ENCODE peak calls at places on chromosomes 3 and 15, in six cellular contexts. V, B, X, M, K and S are unnamed samples.
A peak's percentile ranks its signal among the peaks of the same experiment; 100 is the strongest.

GRCh38 chr3:42936157-42936981 is 30.4 kb downstream of the ZNF662 start:
- DNase-seq in V (no peak), B (no peak), X (peak; percentile 78), M (no peak), K (peak; percentile 32), S (no peak)

GRCh38 chr3:171162986-171163723 is 136.6 kb upstream of the SLC2A2 start:
- DNase-seq in V (no peak), B (no peak), X (no peak), M (peak; percentile 49), K (no peak), S (no peak)

GRCh38 chr15:40782609-40783227 is 12.9 kb downstream of the C15orf62 start:
- DNase-seq in V (no peak), B (peak; percentile 47), X (peak; percentile 88), M (peak; percentile 78), K (peak; percentile 11), S (peak; percentile 81)

GRCh38 chr3:123750659-123751420 is 133.3 kb downstream of the MYLK start:
- DNase-seq in V (peak; percentile 83), B (no peak), X (no peak), M (no peak), K (no peak), S (no peak)

GRCh38 chr3:136659253-136659652 is 92.9 kb downstream of the STAG1 start:
- DNase-seq in V (peak; percentile 54), B (no peak), X (no peak), M (peak; percentile 23), K (peak; percentile 24), S (no peak)

GRCh38 chr3:30551927-30552326 is 54.5 kb upstream of the TGFBR2 start:
- DNase-seq in V (no peak), B (no peak), X (no peak), M (no peak), K (no peak), S (no peak)

GRCh38 chr3:153835540-153835939 is 285.6 kb upstream of the ARHGEF26 start:
- DNase-seq in V (no peak), B (no peak), X (no peak), M (no peak), K (no peak), S (no peak)

GRCh38 chr3:129507181-129507831 is 21.1 kb upstream of the RHO start:
- DNase-seq in V (no peak), B (no peak), X (peak; percentile 73), M (no peak), K (no peak), S (no peak)

GRCh38 chr15:31372635-31373091 is 46.0 kb downstream of the KLF13 start:
- DNase-seq in V (peak; percentile 86), B (no peak), X (no peak), M (no peak), K (no peak), S (no peak)

GRCh38 chr15:80643296-80643965 is 51.7 kb upstream of the ABHD17C start:
- DNase-seq in V (peak; percentile 63), B (no peak), X (no peak), M (no peak), K (no peak), S (no peak)

GRCh38 chr3:74489393-74489792 is 125.1 kb downstream of the CNTN3 start:
- DNase-seq in V (peak; percentile 11), B (no peak), X (no peak), M (no peak), K (no peak), S (no peak)

GRCh38 chr3:148178508-148178907 is 519.2 kb upstream of the AGTR1 start:
- DNase-seq in V (no peak), B (no peak), X (peak; percentile 94), M (no peak), K (no peak), S (no peak)

GRCh38 chr15:101394654-101395053 is 94.9 kb downstream of the PCSK6 start:
- DNase-seq in V (no peak), B (no peak), X (no peak), M (no peak), K (no peak), S (no peak)

GRCh38 chr3:18888370-18888769 is 259.9 kb upstream of the KCNH8 start:
- DNase-seq in V (no peak), B (no peak), X (no peak), M (no peak), K (no peak), S (no peak)

GRCh38 chr15:74130089-74130848 is at the start of gene ISLR2:
- DNase-seq in V (peak; percentile 26), B (no peak), X (peak; percentile 25), M (peak; percentile 17), K (peak; percentile 20), S (no peak)

GRCh38 chr15:78715930-78716329 is 74.9 kb upstream of the CHRNB4 start:
- DNase-seq in V (no peak), B (no peak), X (no peak), M (no peak), K (no peak), S (no peak)